ENCODE peak calls at places on chromosome 1, in ten cellular contexts. One of them, this sample, is unnamed. For H3K4me1 and H3K36me3, the result is how much of the 10 kb centered on the place peaks cover.

GRCh38 chr1:115112496-115113375 is 23.4 kb upstream of the TSPAN2 start:
- DNase-seq in GM23338: peak
- DNase-seq in prostate gland: peak
- DNase-seq in stomach: peak
- DNase-seq in tibial artery: no peak
- DNase-seq in left ventricle myocardium inferior: no peak
- DNase-seq in heart right ventricle: peak
- DNase-seq in hepatocyte: peak
- DNase-seq in cardiac muscle cell: peak
- DNase-seq in left lung: peak
- DNase-seq in this sample: peak

GRCh38 chr1:246961939-246962373 is 30.2 kb upstream of the AHCTF1 start:
- DNase-seq in GM23338: no peak
- DNase-seq in prostate gland: no peak
- DNase-seq in stomach: peak
- DNase-seq in tibial artery: no peak
- DNase-seq in left ventricle myocardium inferior: peak
- DNase-seq in heart right ventricle: no peak
- DNase-seq in hepatocyte: no peak
- DNase-seq in cardiac muscle cell: peak
- DNase-seq in left lung: peak
- DNase-seq in this sample: no peak

GRCh38 chr1:12543747-12544146 is 74.3 kb downstream of the DHRS3 start:
- DNase-seq in GM23338: no peak
- DNase-seq in prostate gland: no peak
- DNase-seq in stomach: no peak
- DNase-seq in tibial artery: no peak
- DNase-seq in left ventricle myocardium inferior: no peak
- DNase-seq in heart right ventricle: no peak
- DNase-seq in hepatocyte: no peak
- DNase-seq in cardiac muscle cell: no peak
- DNase-seq in left lung: no peak
- DNase-seq in this sample: no peak

GRCh38 chr1:246114369-246114768 is 392.7 kb downstream of the SMYD3 start:
- DNase-seq in GM23338: peak
- DNase-seq in prostate gland: no peak
- DNase-seq in stomach: no peak
- DNase-seq in tibial artery: no peak
- DNase-seq in left ventricle myocardium inferior: no peak
- DNase-seq in heart right ventricle: no peak
- DNase-seq in hepatocyte: no peak
- DNase-seq in cardiac muscle cell: no peak
- DNase-seq in left lung: no peak
- DNase-seq in this sample: no peak

GRCh38 chr1:203628185-203628996 is 1.8 kb downstream of the ATP2B4 start:
- DNase-seq in GM23338: peak
- DNase-seq in prostate gland: no peak
- DNase-seq in stomach: no peak
- DNase-seq in tibial artery: peak
- DNase-seq in left ventricle myocardium inferior: peak
- DNase-seq in heart right ventricle: peak
- DNase-seq in hepatocyte: peak
- DNase-seq in cardiac muscle cell: peak
- DNase-seq in left lung: peak
- DNase-seq in this sample: peak

GRCh38 chr1:54989968-54990810 is 8.5 kb upstream of the BSND start:
- DNase-seq in GM23338: no peak
- DNase-seq in prostate gland: no peak
- DNase-seq in stomach: no peak
- DNase-seq in tibial artery: no peak
- DNase-seq in left ventricle myocardium inferior: peak
- DNase-seq in heart right ventricle: no peak
- DNase-seq in hepatocyte: no peak
- DNase-seq in cardiac muscle cell: peak
- DNase-seq in left lung: no peak
- DNase-seq in this sample: no peak

GRCh38 chr1:211287218-211287617 is 28.1 kb downstream of the RCOR3 start:
- DNase-seq in GM23338: no peak
- DNase-seq in prostate gland: no peak
- DNase-seq in stomach: no peak
- DNase-seq in tibial artery: no peak
- DNase-seq in left ventricle myocardium inferior: no peak
- DNase-seq in heart right ventricle: no peak
- DNase-seq in hepatocyte: no peak
- DNase-seq in cardiac muscle cell: no peak
- DNase-seq in left lung: no peak
- DNase-seq in this sample: no peak

GRCh38 chr1:226891846-226892533 is 21.6 kb downstream of the PSEN2 start:
- DNase-seq in GM23338: no peak
- DNase-seq in prostate gland: no peak
- DNase-seq in stomach: no peak
- DNase-seq in tibial artery: peak
- DNase-seq in left ventricle myocardium inferior: no peak
- DNase-seq in heart right ventricle: peak
- DNase-seq in hepatocyte: no peak
- DNase-seq in cardiac muscle cell: peak
- DNase-seq in left lung: no peak
- DNase-seq in this sample: no peak

GRCh38 chr1:53582211-53583020 is 123.2 kb downstream of the DMRTB1 start:
- DNase-seq in GM23338: no peak
- DNase-seq in prostate gland: no peak
- DNase-seq in stomach: no peak
- DNase-seq in tibial artery: peak
- DNase-seq in left ventricle myocardium inferior: no peak
- DNase-seq in heart right ventricle: no peak
- DNase-seq in hepatocyte: no peak
- DNase-seq in cardiac muscle cell: no peak
- DNase-seq in left lung: no peak
- DNase-seq in this sample: no peak

GRCh38 chr1:210496063-210496462 is 167.4 kb downstream of the HHAT start:
- DNase-seq in GM23338: no peak
- DNase-seq in prostate gland: no peak
- DNase-seq in stomach: no peak
- DNase-seq in tibial artery: no peak
- DNase-seq in left ventricle myocardium inferior: peak
- DNase-seq in heart right ventricle: peak
- DNase-seq in hepatocyte: no peak
- DNase-seq in cardiac muscle cell: peak
- DNase-seq in left lung: no peak
- DNase-seq in this sample: no peak

GRCh38 chr1:45136984-45137383 is 69.4 kb downstream of the ZSWIM5 start:
- DNase-seq in GM23338: no peak
- DNase-seq in prostate gland: no peak
- DNase-seq in stomach: no peak
- DNase-seq in tibial artery: no peak
- DNase-seq in left ventricle myocardium inferior: no peak
- DNase-seq in heart right ventricle: no peak
- DNase-seq in hepatocyte: no peak
- DNase-seq in cardiac muscle cell: no peak
- DNase-seq in left lung: no peak
- DNase-seq in this sample: no peak

GRCh38 chr1:218380125-218380977 is 35.2 kb downstream of the TGFB2 start:
- DNase-seq in GM23338: no peak
- DNase-seq in prostate gland: peak
- DNase-seq in stomach: peak
- DNase-seq in tibial artery: no peak
- DNase-seq in left ventricle myocardium inferior: no peak
- DNase-seq in heart right ventricle: no peak
- DNase-seq in hepatocyte: peak
- DNase-seq in cardiac muscle cell: peak
- DNase-seq in left lung: no peak
- DNase-seq in this sample: peak

GRCh38 chr1:228171221-228171891 is 5.8 kb downstream of the IBA57 start:
- DNase-seq in GM23338: no peak
- DNase-seq in prostate gland: no peak
- DNase-seq in stomach: no peak
- DNase-seq in tibial artery: no peak
- DNase-seq in left ventricle myocardium inferior: no peak
- DNase-seq in heart right ventricle: no peak
- DNase-seq in hepatocyte: no peak
- DNase-seq in cardiac muscle cell: no peak
- DNase-seq in left lung: peak
- DNase-seq in this sample: no peak

DNA sequence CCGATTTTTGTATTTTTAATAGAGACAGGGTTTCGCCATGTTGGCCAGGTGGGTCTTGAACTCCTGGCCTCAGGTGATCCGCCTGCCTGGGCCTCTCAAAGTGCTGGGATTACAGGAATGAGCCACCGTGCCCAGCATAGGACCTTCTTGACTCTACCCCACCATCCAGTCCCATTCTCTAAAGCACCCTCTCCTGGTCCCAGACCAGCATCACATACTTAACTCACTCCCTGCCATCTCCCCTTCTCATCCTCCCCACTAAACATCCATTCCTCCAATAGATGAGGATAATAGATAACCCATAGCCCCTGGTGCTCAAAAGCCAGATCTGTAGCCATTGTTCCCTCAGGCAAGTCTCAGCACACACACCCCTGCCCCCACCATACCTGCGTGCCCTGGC is 2.1 kb downstream of the ENTREP3 start:
- DNase-seq in GM23338: peak
- DNase-seq in prostate gland: no peak
- DNase-seq in stomach: no peak
- DNase-seq in tibial artery: no peak
- DNase-seq in left ventricle myocardium inferior: no peak
- DNase-seq in heart right ventricle: no peak
- DNase-seq in hepatocyte: no peak
- DNase-seq in cardiac muscle cell: no peak
- DNase-seq in left lung: no peak
- DNase-seq in this sample: peak
- H3K4me3 ChIP-seq in GM23338: peak
- H3K4me3 ChIP-seq in prostate gland: no peak
- H3K4me3 ChIP-seq in stomach: no peak
- H3K4me3 ChIP-seq in tibial artery: no peak
- H3K4me3 ChIP-seq in left ventricle myocardium inferior: no peak
- H3K4me3 ChIP-seq in heart right ventricle: no peak
- H3K4me3 ChIP-seq in hepatocyte: no peak
- H3K4me3 ChIP-seq in cardiac muscle cell: no peak
- H3K4me3 ChIP-seq in left lung: no peak
- H3K4me3 ChIP-seq in this sample: peak

DNA sequence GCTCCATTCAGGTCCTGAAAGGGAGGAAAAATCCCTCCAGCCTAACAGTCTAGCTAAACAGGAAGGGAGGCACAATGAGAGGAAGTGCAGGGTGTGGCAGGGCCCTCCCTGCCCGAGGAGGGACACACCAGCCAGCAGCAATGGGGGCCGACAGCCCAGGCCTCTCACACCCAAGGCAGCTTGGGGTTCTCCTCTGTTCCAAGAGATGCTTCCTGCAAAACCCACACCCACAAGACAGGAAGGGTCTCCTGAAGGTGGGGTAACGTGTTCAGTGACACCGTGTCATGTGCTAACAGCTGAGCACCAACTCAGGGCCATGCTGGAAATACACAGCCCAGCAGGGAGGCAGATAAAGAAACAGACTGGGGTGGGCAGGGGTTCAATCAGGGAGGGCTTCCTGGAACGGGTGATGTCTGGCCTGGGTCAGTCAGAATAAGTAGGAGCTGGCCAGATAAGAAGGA is 10.2 kb downstream of the ECE1 start:
- DNase-seq in GM23338: no peak
- DNase-seq in prostate gland: no peak
- DNase-seq in stomach: no peak
- DNase-seq in tibial artery: no peak
- DNase-seq in left ventricle myocardium inferior: peak
- DNase-seq in heart right ventricle: peak
- DNase-seq in hepatocyte: no peak
- DNase-seq in cardiac muscle cell: peak
- DNase-seq in left lung: peak
- DNase-seq in this sample: no peak
- H3K4me1 ChIP-seq in GM23338: under half
- H3K4me1 ChIP-seq in prostate gland: under half
- H3K4me1 ChIP-seq in stomach: half or more
- H3K4me1 ChIP-seq in tibial artery: under half
- H3K4me1 ChIP-seq in left ventricle myocardium inferior: half or more
- H3K4me1 ChIP-seq in heart right ventricle: half or more
- H3K4me1 ChIP-seq in hepatocyte: under half
- H3K4me1 ChIP-seq in cardiac muscle cell: under half
- H3K4me1 ChIP-seq in left lung: half or more
- H3K4me1 ChIP-seq in this sample: under half

GRCh38 chr1:155485222-155485621 is 77.4 kb downstream of the ASH1L start:
- DNase-seq in GM23338: no peak
- DNase-seq in prostate gland: no peak
- DNase-seq in stomach: no peak
- DNase-seq in tibial artery: no peak
- DNase-seq in left ventricle myocardium inferior: no peak
- DNase-seq in heart right ventricle: no peak
- DNase-seq in hepatocyte: no peak
- DNase-seq in cardiac muscle cell: no peak
- DNase-seq in left lung: no peak
- DNase-seq in this sample: no peak
- H3K36me3 ChIP-seq in GM23338: under half
- H3K36me3 ChIP-seq in prostate gland: under half
- H3K36me3 ChIP-seq in stomach: under half
- H3K36me3 ChIP-seq in tibial artery: under half
- H3K36me3 ChIP-seq in left ventricle myocardium inferior: under half
- H3K36me3 ChIP-seq in heart right ventricle: under half
- H3K36me3 ChIP-seq in hepatocyte: under half
- H3K36me3 ChIP-seq in cardiac muscle cell: under half
- H3K36me3 ChIP-seq in left lung: under half
- H3K36me3 ChIP-seq in this sample: under half

GRCh38 chr1:109639063-109639840 is 16.6 kb upstream of the GSTM4 start:
- DNase-seq in GM23338: no peak
- DNase-seq in prostate gland: no peak
- DNase-seq in stomach: no peak
- DNase-seq in tibial artery: peak
- DNase-seq in left ventricle myocardium inferior: no peak
- DNase-seq in heart right ventricle: no peak
- DNase-seq in hepatocyte: no peak
- DNase-seq in cardiac muscle cell: no peak
- DNase-seq in left lung: no peak
- DNase-seq in this sample: no peak

GRCh38 chr1:109636201-109636952 is 16.7 kb downstream of the AMPD2 start:
- DNase-seq in GM23338: no peak
- DNase-seq in prostate gland: no peak
- DNase-seq in stomach: no peak
- DNase-seq in tibial artery: peak
- DNase-seq in left ventricle myocardium inferior: no peak
- DNase-seq in heart right ventricle: no peak
- DNase-seq in hepatocyte: no peak
- DNase-seq in cardiac muscle cell: peak
- DNase-seq in left lung: no peak
- DNase-seq in this sample: peak

GRCh38 chr1:109635862-109636200 is 16.2 kb downstream of the AMPD2 start:
- DNase-seq in GM23338: no peak
- DNase-seq in prostate gland: no peak
- DNase-seq in stomach: no peak
- DNase-seq in tibial artery: no peak
- DNase-seq in left ventricle myocardium inferior: no peak
- DNase-seq in heart right ventricle: no peak
- DNase-seq in hepatocyte: no peak
- DNase-seq in cardiac muscle cell: no peak
- DNase-seq in left lung: no peak
- DNase-seq in this sample: no peak

GRCh38 chr1:109639841-109640184 is 16.1 kb upstream of the GSTM4 start:
- DNase-seq in GM23338: no peak
- DNase-seq in prostate gland: no peak
- DNase-seq in stomach: no peak
- DNase-seq in tibial artery: peak
- DNase-seq in left ventricle myocardium inferior: no peak
- DNase-seq in heart right ventricle: no peak
- DNase-seq in hepatocyte: peak
- DNase-seq in cardiac muscle cell: no peak
- DNase-seq in left lung: no peak
- DNase-seq in this sample: no peak

GRCh38 chr1:109637446-109637845 is 17.8 kb downstream of the AMPD2 start:
- DNase-seq in GM23338: no peak
- DNase-seq in prostate gland: no peak
- DNase-seq in stomach: peak
- DNase-seq in tibial artery: peak
- DNase-seq in left ventricle myocardium inferior: no peak
- DNase-seq in heart right ventricle: no peak
- DNase-seq in hepatocyte: no peak
- DNase-seq in cardiac muscle cell: no peak
- DNase-seq in left lung: no peak
- DNase-seq in this sample: no peak
- H3K4me3 ChIP-seq in GM23338: no peak
- H3K4me3 ChIP-seq in prostate gland: no peak
- H3K4me3 ChIP-seq in stomach: no peak
- H3K4me3 ChIP-seq in tibial artery: no peak
- H3K4me3 ChIP-seq in left ventricle myocardium inferior: no peak
- H3K4me3 ChIP-seq in heart right ventricle: no peak
- H3K4me3 ChIP-seq in hepatocyte: no peak
- H3K4me3 ChIP-seq in cardiac muscle cell: no peak
- H3K4me3 ChIP-seq in left lung: no peak
- H3K4me3 ChIP-seq in this sample: no peak